ENCODE peak calls at places on chromosomes 12 and 14, in six cellular contexts. T is H9, U is IMR-90, B is H1, I is trophoblast cell, N is mesendoderm. E is an unnamed sample.

GRCh38 chr12:12645485-12645884 is 33.8 kb downstream of the CREBL2 start:
- DNase-seq in T (peak), U (peak), B (no peak), I (peak), N (peak), E (no peak)

GRCh38 chr12:40602562-40602961 is 89.7 kb upstream of the CNTN1 start:
- DNase-seq in T (no peak), U (no peak), B (no peak), I (no peak), N (no peak), E (no peak)

GRCh38 chr14:33647385-33647786 is 303.5 kb downstream of the EGLN3 start:
- DNase-seq in T (no peak), U (peak), B (peak), I (peak), N (peak), E (no peak)

GRCh38 chr14:95603415-95603814 is 68.6 kb downstream of the GLRX5 start:
- DNase-seq in T (no peak), U (no peak), B (no peak), I (no peak), N (no peak), E (no peak)

GRCh38 chr12:1591029-1591428 is 3.4 kb downstream of the FBXL14 start:
- DNase-seq in T (no peak), U (no peak), B (no peak), I (no peak), N (peak), E (no peak)

GRCh38 chr14:58813745-58814144 is 176.0 kb downstream of the DACT1 start:
- DNase-seq in T (no peak), U (no peak), B (no peak), I (no peak), N (no peak), E (no peak)

GRCh38 chr12:1592444-1593231 is 1.7 kb downstream of the FBXL14 start:
- DNase-seq in T (peak), U (peak), B (no peak), I (no peak), N (peak), E (peak)

GRCh38 chr14:31118892-31119291 is 88.7 kb downstream of the HECTD1 start:
- DNase-seq in T (no peak), U (no peak), B (no peak), I (no peak), N (peak), E (no peak)

GRCh38 chr14:68789002-68789797 is 3.7 kb downstream of the ZFP36L1 start:
- DNase-seq in T (peak), U (peak), B (no peak), I (peak), N (peak), E (no peak)

GRCh38 chr12:47995976-47996375 is 8.3 kb downstream of the COL2A1 start:
- DNase-seq in T (no peak), U (peak), B (no peak), I (no peak), N (no peak), E (no peak)

GRCh38 chr12:95124106-95124505 is 50.7 kb upstream of the NR2C1 start:
- DNase-seq in T (no peak), U (no peak), B (no peak), I (no peak), N (no peak), E (no peak)

GRCh38 chr14:45664668-45665356 is 411.8 kb upstream of the MIS18BP1 start:
- DNase-seq in T (peak), U (no peak), B (peak), I (no peak), N (peak), E (no peak)

GRCh38 chr12:101876861-101877815 is at the start of gene DRAM1:
- DNase-seq in T (peak), U (peak), B (peak), I (peak), N (peak), E (peak)

GRCh38 chr12:101880769-101881168 is 3.4 kb downstream of the DRAM1 start:
- DNase-seq in T (no peak), U (no peak), B (no peak), I (no peak), N (no peak), E (no peak)

GRCh38 chr12:101877816-101878811 is 734 bp downstream of the DRAM1 start:
- DNase-seq in T (peak), U (no peak), B (no peak), I (peak), N (peak), E (no peak)

GRCh38 chr12:101881228-101881627 is 3.8 kb downstream of the DRAM1 start:
- DNase-seq in T (no peak), U (no peak), B (no peak), I (no peak), N (no peak), E (no peak)

GRCh38 chr12:101875112-101875961 is 2.0 kb upstream of the DRAM1 start:
- DNase-seq in T (no peak), U (peak), B (no peak), I (peak), N (no peak), E (no peak)
- H2AK5ac ChIP-seq in T (no peak), U (no peak), B (no peak), I (no peak), N (no peak), E (no peak)

GRCh38 chr12:31362115-31362758 is 36.3 kb upstream of the SINHCAF start:
- DNase-seq in T (peak), U (no peak), B (no peak), I (peak), N (peak), E (peak)

GRCh38 chr12:31363416-31363809 is 37.5 kb upstream of the SINHCAF start:
- DNase-seq in T (peak), U (no peak), B (no peak), I (no peak), N (no peak), E (no peak)

GRCh38 chr12:31361730-31362114 is 35.8 kb upstream of the SINHCAF start:
- DNase-seq in T (no peak), U (no peak), B (no peak), I (no peak), N (no peak), E (no peak)

GRCh38 chr12:31362759-31363415 is 36.9 kb upstream of the SINHCAF start:
- DNase-seq in T (peak), U (no peak), B (no peak), I (peak), N (peak), E (peak)

GRCh38 chr12:31363826-31364225 is 37.9 kb upstream of the SINHCAF start:
- DNase-seq in T (no peak), U (no peak), B (no peak), I (no peak), N (no peak), E (no peak)
- H3K9ac ChIP-seq in T (no peak), U (no peak), B (no peak), I (no peak), N (no peak), E (no peak)

GRCh38 chr14:21093018-21093417 is 5.4 kb downstream of the ZNF219 start:
- DNase-seq in T (no peak), U (no peak), B (no peak), I (peak), N (no peak), E (no peak)
- H2AK5ac ChIP-seq in T (no peak), U (no peak), B (peak), I (no peak), N (no peak), E (peak)

DNA sequence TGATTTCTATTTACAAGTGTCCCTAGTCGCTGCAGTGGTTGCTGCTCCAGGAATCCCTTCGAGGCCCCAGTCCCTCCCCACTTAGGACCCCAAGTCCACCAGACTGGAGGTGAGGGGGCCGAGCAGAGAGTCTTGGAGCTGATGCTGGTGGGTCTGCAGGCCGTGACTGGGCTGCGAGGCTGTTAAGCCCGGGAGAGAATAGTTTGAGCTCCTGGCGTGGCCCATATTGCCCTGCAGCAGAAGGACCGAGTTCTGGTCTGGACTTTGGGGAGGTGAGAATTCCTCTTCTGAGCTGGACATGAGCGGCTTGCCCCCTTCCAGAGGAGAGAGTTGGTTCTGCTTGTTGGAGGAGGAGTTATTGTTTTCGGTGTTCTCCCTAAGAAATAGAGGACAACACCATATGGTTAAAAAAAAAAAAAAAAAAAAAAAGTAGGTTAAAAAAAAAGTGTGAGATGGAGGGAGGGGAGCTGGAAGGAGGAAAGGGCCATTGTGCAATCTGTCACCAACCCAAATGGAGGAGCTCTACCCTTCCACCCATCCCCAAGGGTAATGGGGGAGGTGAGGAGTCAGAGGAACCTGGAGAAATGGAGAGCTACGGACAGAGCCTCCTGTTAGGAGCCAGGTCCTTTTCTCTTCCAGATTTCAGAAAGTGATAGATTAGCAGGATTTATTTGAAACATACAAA is 2.9 kb downstream of the SIX1 start:
- DNase-seq in T (peak), U (no peak), B (no peak), I (no peak), N (peak), E (peak)
- H3K9ac ChIP-seq in T (no peak), U (peak), B (no peak), I (no peak), N (no peak), E (no peak)

GRCh38 chr12:84054811-84055210 is 857.8 kb downstream of the SLC6A15 start:
- DNase-seq in T (no peak), U (no peak), B (no peak), I (no peak), N (no peak), E (no peak)

DNA sequence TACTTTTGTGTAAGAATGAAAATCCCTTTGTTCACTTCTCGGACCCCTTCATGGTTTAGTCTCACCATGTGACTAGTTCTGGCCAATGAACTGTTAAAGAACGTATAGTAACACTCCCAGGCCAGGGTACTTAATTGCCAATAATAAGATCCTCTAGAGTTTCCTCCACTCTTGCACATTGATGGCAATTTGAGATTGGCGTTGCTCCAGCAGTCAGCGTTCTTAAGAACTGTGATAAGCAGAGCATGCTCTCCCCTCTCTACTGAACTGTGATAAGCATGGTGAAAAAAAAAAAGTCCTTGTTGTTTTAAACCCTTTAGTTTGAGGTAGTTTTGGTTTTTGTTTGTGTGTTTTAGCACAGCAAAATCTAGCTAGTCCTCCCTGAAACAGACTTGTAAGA is 854.5 kb downstream of the SLC6A15 start:
- DNase-seq in T (no peak), U (no peak), B (no peak), I (no peak), N (peak), E (no peak)
- H2AK5ac ChIP-seq in T (no peak), U (no peak), B (no peak), I (no peak), N (no peak), E (no peak)

DNA sequence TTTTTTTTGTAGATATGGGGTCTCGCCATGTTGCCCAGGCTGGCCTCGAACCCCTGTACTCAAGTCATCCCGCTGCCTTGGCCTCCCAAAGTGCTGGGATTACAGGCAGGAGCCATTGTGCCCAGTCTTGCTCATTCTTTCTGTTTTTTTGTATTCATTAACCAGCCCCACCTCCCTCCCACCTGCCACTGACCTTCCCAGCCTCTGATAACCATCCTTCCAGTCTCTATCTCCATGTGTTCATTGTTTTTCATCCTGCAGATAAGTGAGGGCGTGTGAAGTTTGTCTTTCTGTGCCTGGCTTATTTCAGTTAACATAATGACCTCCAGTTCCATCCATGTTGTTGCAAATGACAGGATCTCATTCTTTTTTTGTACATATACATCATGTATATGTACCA is 19.0 kb downstream of the MYL2 start:
- DNase-seq in T (no peak), U (no peak), B (no peak), I (no peak), N (peak), E (no peak)
- H3K9ac ChIP-seq in T (no peak), U (no peak), B (no peak), I (no peak), N (no peak), E (no peak)

GRCh38 chr14:73753887-73754880 is 40.0 kb upstream of the PNMA1 start:
- DNase-seq in T (peak), U (no peak), B (no peak), I (no peak), N (no peak), E (no peak)

GRCh38 chr14:73754911-73755360 is 40.8 kb upstream of the PNMA1 start:
- DNase-seq in T (peak), U (peak), B (no peak), I (no peak), N (no peak), E (no peak)

GRCh38 chr14:73751157-73751691 is 37.0 kb upstream of the PNMA1 start:
- DNase-seq in T (peak), U (no peak), B (no peak), I (no peak), N (no peak), E (no peak)

GRCh38 chr14:73752297-73752992 is 38.3 kb upstream of the PNMA1 start:
- DNase-seq in T (peak), U (peak), B (no peak), I (peak), N (peak), E (no peak)

DNA sequence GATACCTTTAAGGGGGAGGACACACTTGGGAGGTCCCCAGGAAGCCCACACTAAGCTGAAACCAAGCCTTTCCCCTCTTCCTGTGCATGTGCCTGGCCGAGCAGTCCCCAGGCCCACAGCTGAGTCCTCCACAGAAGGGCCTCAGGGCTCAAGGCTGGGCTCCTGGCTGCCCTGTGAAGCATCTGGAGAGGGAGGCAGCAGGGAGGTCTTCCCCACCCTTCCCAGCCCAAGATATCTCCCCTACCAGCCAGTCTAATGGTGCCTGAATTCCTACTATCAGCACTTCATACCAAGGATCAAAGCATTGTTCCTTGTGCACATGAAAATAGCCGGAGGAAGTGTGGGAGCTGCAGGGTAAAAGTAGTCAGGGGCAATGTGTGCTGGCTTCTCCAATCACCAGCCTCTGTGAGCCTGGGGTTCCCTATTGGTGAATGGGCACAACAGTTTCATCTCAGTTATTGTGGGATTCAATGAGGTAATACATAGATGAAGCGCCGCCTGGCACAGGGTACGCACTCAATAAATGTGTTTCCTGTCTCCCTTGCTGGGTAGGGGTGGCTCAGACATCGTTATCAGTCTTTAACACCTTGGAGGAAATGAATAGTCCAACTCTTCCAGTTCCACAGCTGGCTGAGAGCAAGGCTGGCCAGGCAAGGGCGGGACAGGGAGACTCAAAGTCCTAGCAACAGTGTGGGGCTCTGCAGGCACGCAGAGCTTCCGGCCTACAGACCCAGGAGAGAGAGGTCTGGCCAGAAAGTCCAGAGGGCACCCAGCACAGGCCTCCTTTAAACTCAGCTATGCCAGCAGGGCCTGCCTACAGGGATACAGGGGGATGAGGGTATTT is 39.1 kb upstream of the PNMA1 start:
- DNase-seq in T (peak), U (no peak), B (no peak), I (peak), N (peak), E (no peak)
- H2AK5ac ChIP-seq in T (no peak), U (peak), B (no peak), I (no peak), N (no peak), E (peak)

GRCh38 chr14:70871001-70871400 is 36.3 kb upstream of the PCNX1 start:
- DNase-seq in T (no peak), U (no peak), B (no peak), I (peak), N (no peak), E (no peak)

GRCh38 chr14:70871863-70872677 is 35.2 kb upstream of the PCNX1 start:
- DNase-seq in T (no peak), U (no peak), B (no peak), I (no peak), N (no peak), E (no peak)

GRCh38 chr14:70873627-70874026 is 33.6 kb upstream of the PCNX1 start:
- DNase-seq in T (no peak), U (no peak), B (no peak), I (no peak), N (peak), E (no peak)

GRCh38 chr14:70872678-70873020 is 34.6 kb upstream of the PCNX1 start:
- DNase-seq in T (no peak), U (no peak), B (no peak), I (peak), N (no peak), E (no peak)
- H3K9ac ChIP-seq in T (no peak), U (no peak), B (no peak), I (no peak), N (no peak), E (no peak)